ENCODE peak calls at places on chromosome 17, in six cellular contexts. One of them, this sample, is unnamed.

GRCh38 chr17:81867952-81868673 is 3.0 kb downstream of the ARHGDIA start:
- DNase-seq in fibroblast of lung: no peak
- DNase-seq in kidney epithelial cell: no peak
- DNase-seq in cardiac muscle cell: no peak
- DNase-seq in aorta: no peak
- DNase-seq in PC-3: no peak
- DNase-seq in this sample: no peak

GRCh38 chr17:47956818-47957590 is 679 bp downstream of the PRR15L start:
- DNase-seq in fibroblast of lung: no peak
- DNase-seq in kidney epithelial cell: no peak
- DNase-seq in cardiac muscle cell: no peak
- DNase-seq in aorta: no peak
- DNase-seq in PC-3: peak; percentile 25
- DNase-seq in this sample: no peak

GRCh38 chr17:78340183-78340955 is 19.5 kb downstream of the SOCS3 start:
- DNase-seq in fibroblast of lung: no peak
- DNase-seq in kidney epithelial cell: no peak
- DNase-seq in cardiac muscle cell: no peak
- DNase-seq in aorta: no peak
- DNase-seq in PC-3: no peak
- DNase-seq in this sample: no peak

GRCh38 chr17:79592641-79593040 is 18.2 kb downstream of the RBFOX3 start:
- DNase-seq in fibroblast of lung: no peak
- DNase-seq in kidney epithelial cell: no peak
- DNase-seq in cardiac muscle cell: no peak
- DNase-seq in aorta: no peak
- DNase-seq in PC-3: no peak
- DNase-seq in this sample: no peak

GRCh38 chr17:13827118-13827517 is 225.4 kb upstream of the HS3ST3A1 start:
- DNase-seq in fibroblast of lung: no peak
- DNase-seq in kidney epithelial cell: no peak
- DNase-seq in cardiac muscle cell: no peak
- DNase-seq in aorta: no peak
- DNase-seq in PC-3: no peak
- DNase-seq in this sample: no peak

GRCh38 chr17:58531661-58532554 is 17.5 kb upstream of the MTMR4 start:
- DNase-seq in fibroblast of lung: peak; percentile 48
- DNase-seq in kidney epithelial cell: no peak
- DNase-seq in cardiac muscle cell: peak; percentile 55
- DNase-seq in aorta: peak; percentile 72
- DNase-seq in PC-3: peak; percentile 56
- DNase-seq in this sample: peak; percentile 46

GRCh38 chr17:16975266-16975651 is 3.3 kb upstream of the TNFRSF13B start:
- DNase-seq in fibroblast of lung: no peak
- DNase-seq in kidney epithelial cell: no peak
- DNase-seq in cardiac muscle cell: no peak
- DNase-seq in aorta: no peak
- DNase-seq in PC-3: no peak
- DNase-seq in this sample: no peak

GRCh38 chr17:145671-146541 is 8.5 kb downstream of the SCGB1C2 start:
- DNase-seq in fibroblast of lung: no peak
- DNase-seq in kidney epithelial cell: no peak
- DNase-seq in cardiac muscle cell: no peak
- DNase-seq in aorta: peak; percentile 35
- DNase-seq in PC-3: no peak
- DNase-seq in this sample: no peak

GRCh38 chr17:82959242-82959930 is 119.6 kb upstream of the ZNF750 start:
- DNase-seq in fibroblast of lung: no peak
- DNase-seq in kidney epithelial cell: no peak
- DNase-seq in cardiac muscle cell: no peak
- DNase-seq in aorta: no peak
- DNase-seq in PC-3: no peak
- DNase-seq in this sample: no peak

GRCh38 chr17:41655611-41656111 is 31.3 kb upstream of the KRT17 start:
- DNase-seq in fibroblast of lung: no peak
- DNase-seq in kidney epithelial cell: no peak
- DNase-seq in cardiac muscle cell: no peak
- DNase-seq in aorta: no peak
- DNase-seq in PC-3: peak; percentile 50
- DNase-seq in this sample: no peak

DNA sequence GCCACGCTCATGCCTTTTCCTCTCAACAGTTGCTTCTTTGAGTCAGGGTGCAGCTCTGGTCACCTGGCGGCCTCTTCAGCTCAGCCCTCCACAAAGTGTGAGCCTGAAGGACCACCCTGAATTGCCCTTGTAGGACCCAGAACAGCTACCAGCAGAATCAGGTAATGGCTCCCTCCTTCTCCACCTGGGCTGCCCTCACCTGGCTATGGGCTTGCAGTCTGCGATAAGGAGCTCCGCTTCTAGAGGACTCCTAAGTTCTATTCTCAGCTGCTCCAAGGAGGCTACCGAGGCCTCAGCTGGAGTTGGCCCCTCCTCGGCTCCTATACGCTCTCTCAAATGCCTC is 13.4 kb downstream of the SMIM5 start:
- DNase-seq in fibroblast of lung: no peak
- DNase-seq in kidney epithelial cell: no peak
- DNase-seq in cardiac muscle cell: no peak
- DNase-seq in aorta: no peak
- DNase-seq in PC-3: no peak
- DNase-seq in this sample: no peak
- H3K4me3 ChIP-seq in fibroblast of lung: no peak overlapping the region
- H3K4me3 ChIP-seq in kidney epithelial cell: no peak overlapping the region
- H3K4me3 ChIP-seq in cardiac muscle cell: no peak overlapping the region
- H3K4me3 ChIP-seq in aorta: no peak overlapping the region
- H3K4me3 ChIP-seq in PC-3: no peak overlapping the region
- H3K4me3 ChIP-seq in this sample: no peak overlapping the region

GRCh38 chr17:55769625-55770000 is 18.8 kb downstream of the PCTP start:
- DNase-seq in fibroblast of lung: peak; percentile 38
- DNase-seq in kidney epithelial cell: no peak
- DNase-seq in cardiac muscle cell: peak; percentile 83
- DNase-seq in aorta: no peak
- DNase-seq in PC-3: peak; percentile 87
- DNase-seq in this sample: no peak
- H3K4me3 ChIP-seq in fibroblast of lung: no peak overlapping the region
- H3K4me3 ChIP-seq in kidney epithelial cell: no peak overlapping the region
- H3K4me3 ChIP-seq in cardiac muscle cell: no peak overlapping the region
- H3K4me3 ChIP-seq in aorta: no peak overlapping the region
- H3K4me3 ChIP-seq in PC-3: no peak overlapping the region
- H3K4me3 ChIP-seq in this sample: no peak overlapping the region

GRCh38 chr17:73941919-73942530 is 261.5 kb upstream of the RPL38 start:
- DNase-seq in fibroblast of lung: no peak
- DNase-seq in kidney epithelial cell: no peak
- DNase-seq in cardiac muscle cell: no peak
- DNase-seq in aorta: no peak
- DNase-seq in PC-3: no peak
- DNase-seq in this sample: no peak

GRCh38 chr17:73940511-73940910 is 263.0 kb upstream of the RPL38 start:
- DNase-seq in fibroblast of lung: no peak
- DNase-seq in kidney epithelial cell: no peak
- DNase-seq in cardiac muscle cell: no peak
- DNase-seq in aorta: no peak
- DNase-seq in PC-3: no peak
- DNase-seq in this sample: no peak

GRCh38 chr17:73939808-73940207 is 263.7 kb upstream of the RPL38 start:
- DNase-seq in fibroblast of lung: no peak
- DNase-seq in kidney epithelial cell: no peak
- DNase-seq in cardiac muscle cell: no peak
- DNase-seq in aorta: no peak
- DNase-seq in PC-3: no peak
- DNase-seq in this sample: no peak

GRCh38 chr17:73936908-73937627 is 266.4 kb upstream of the RPL38 start:
- DNase-seq in fibroblast of lung: no peak
- DNase-seq in kidney epithelial cell: no peak
- DNase-seq in cardiac muscle cell: no peak
- DNase-seq in aorta: no peak
- DNase-seq in PC-3: no peak
- DNase-seq in this sample: no peak

GRCh38 chr17:73938706-73939105 is 264.8 kb upstream of the RPL38 start:
- DNase-seq in fibroblast of lung: no peak
- DNase-seq in kidney epithelial cell: no peak
- DNase-seq in cardiac muscle cell: no peak
- DNase-seq in aorta: no peak
- DNase-seq in PC-3: no peak
- DNase-seq in this sample: no peak
- H3K4me3 ChIP-seq in fibroblast of lung: no peak overlapping the region
- H3K4me3 ChIP-seq in kidney epithelial cell: no peak overlapping the region
- H3K4me3 ChIP-seq in cardiac muscle cell: no peak overlapping the region
- H3K4me3 ChIP-seq in aorta: no peak overlapping the region
- H3K4me3 ChIP-seq in PC-3: no peak overlapping the region
- H3K4me3 ChIP-seq in this sample: no peak overlapping the region

GRCh38 chr17:40452074-40452787 is 9.0 kb downstream of the IGFBP4 start:
- DNase-seq in fibroblast of lung: peak; percentile 99
- DNase-seq in kidney epithelial cell: no peak
- DNase-seq in cardiac muscle cell: peak; percentile 93
- DNase-seq in aorta: peak; percentile 74
- DNase-seq in PC-3: no peak
- DNase-seq in this sample: no peak
- H3K4me3 ChIP-seq in fibroblast of lung: peak overlapping the region; percentile 5
- H3K4me3 ChIP-seq in kidney epithelial cell: no peak overlapping the region
- H3K4me3 ChIP-seq in cardiac muscle cell: no peak overlapping the region
- H3K4me3 ChIP-seq in aorta: no peak overlapping the region
- H3K4me3 ChIP-seq in PC-3: no peak overlapping the region
- H3K4me3 ChIP-seq in this sample: no peak overlapping the region

DNA sequence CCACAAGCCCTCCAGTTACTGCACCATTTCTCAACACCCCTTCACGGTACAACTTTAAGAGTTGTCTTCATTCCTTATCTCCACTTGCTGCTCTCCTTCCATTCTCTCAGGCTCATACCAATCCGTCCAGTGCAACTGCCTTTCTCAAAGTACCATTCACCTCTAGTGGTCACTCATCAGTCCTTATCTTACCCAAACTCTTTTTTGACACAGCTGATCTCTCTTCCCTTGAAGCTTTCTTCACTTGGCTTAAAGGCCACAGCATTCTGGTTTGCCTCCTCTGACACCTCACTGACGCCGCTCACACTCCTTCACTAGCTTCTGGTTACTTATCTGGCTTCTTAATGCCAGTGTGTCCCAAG is 24.9 kb downstream of the UBE2G1 start:
- DNase-seq in fibroblast of lung: no peak
- DNase-seq in kidney epithelial cell: no peak
- DNase-seq in cardiac muscle cell: no peak
- DNase-seq in aorta: no peak
- DNase-seq in PC-3: no peak
- DNase-seq in this sample: no peak
- H3K4me3 ChIP-seq in fibroblast of lung: no peak overlapping the region
- H3K4me3 ChIP-seq in kidney epithelial cell: no peak overlapping the region
- H3K4me3 ChIP-seq in cardiac muscle cell: no peak overlapping the region
- H3K4me3 ChIP-seq in aorta: no peak overlapping the region
- H3K4me3 ChIP-seq in PC-3: no peak overlapping the region
- H3K4me3 ChIP-seq in this sample: no peak overlapping the region

DNA sequence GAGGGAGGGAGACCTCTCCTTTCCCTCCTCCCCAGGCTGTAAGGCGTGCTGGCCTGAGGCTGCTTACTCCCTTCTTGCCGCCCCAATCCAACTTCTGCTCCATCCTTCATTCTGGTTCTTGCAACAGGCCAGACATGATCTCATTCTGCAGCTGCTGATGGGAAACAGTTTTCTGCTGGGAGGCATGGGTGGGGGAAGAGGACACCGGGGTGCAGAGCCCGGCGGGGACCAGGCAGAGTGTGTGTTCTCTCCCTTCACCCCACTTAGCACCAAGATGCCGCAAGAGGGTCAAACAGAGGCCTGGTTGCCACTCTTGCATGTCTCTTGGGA is 1.4 kb downstream of the SARM1 start:
- DNase-seq in fibroblast of lung: no peak
- DNase-seq in kidney epithelial cell: no peak
- DNase-seq in cardiac muscle cell: no peak
- DNase-seq in aorta: no peak
- DNase-seq in PC-3: no peak
- DNase-seq in this sample: no peak
- H3K4me3 ChIP-seq in fibroblast of lung: peak overlapping the region; percentile 68
- H3K4me3 ChIP-seq in kidney epithelial cell: no peak overlapping the region
- H3K4me3 ChIP-seq in cardiac muscle cell: no peak overlapping the region
- H3K4me3 ChIP-seq in aorta: no peak overlapping the region
- H3K4me3 ChIP-seq in PC-3: no peak overlapping the region
- H3K4me3 ChIP-seq in this sample: peak overlapping the region; percentile 69

DNA sequence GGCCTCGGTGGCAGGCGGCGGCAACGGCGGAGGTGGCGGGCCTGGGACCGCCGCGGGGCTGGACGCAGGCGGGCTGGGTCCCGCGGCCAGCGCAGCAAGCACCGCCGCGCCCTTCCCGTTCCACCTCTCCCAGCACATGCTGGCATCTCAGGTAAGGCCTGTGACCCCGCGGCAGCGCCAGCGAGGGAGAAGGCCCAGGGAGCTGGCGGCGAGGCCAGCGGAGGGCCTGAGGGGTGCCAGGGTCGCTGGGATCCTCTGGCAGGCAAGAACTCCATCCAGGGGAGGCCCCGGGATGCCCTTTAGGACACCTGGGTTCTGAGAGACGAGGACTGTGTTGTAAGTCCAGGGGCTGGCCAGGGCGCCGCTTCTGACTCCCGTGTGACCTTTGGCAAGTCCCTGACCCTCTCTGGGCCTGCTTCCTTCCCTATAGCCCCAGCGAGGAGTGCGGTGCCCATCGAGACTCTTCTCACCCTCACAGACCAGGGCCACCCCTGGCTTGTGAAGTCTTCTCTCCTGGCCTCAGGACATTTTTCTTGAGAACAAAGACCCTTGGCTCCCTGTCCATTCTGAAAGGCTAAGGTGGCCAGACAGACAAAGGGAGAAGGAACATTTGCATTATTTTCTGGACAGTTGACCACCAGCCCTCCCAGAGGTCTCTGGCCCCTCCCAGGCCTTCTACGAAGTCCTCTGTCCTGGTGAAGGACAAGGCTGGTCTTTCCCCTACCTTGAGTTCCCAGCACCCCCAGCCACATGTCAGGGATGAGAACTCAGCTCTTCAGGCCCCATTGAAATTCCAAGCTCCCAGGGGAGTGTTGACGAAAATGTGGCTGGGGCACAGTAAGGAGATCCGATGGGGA is 6.3 kb downstream of the TBX2 start:
- DNase-seq in fibroblast of lung: no peak
- DNase-seq in kidney epithelial cell: no peak
- DNase-seq in cardiac muscle cell: no peak
- DNase-seq in aorta: peak; percentile 47
- DNase-seq in PC-3: no peak
- DNase-seq in this sample: no peak
- H3K4me3 ChIP-seq in fibroblast of lung: peak overlapping the region; percentile 94
- H3K4me3 ChIP-seq in kidney epithelial cell: no peak overlapping the region
- H3K4me3 ChIP-seq in cardiac muscle cell: peak overlapping the region; percentile 63
- H3K4me3 ChIP-seq in aorta: no peak overlapping the region
- H3K4me3 ChIP-seq in PC-3: no peak overlapping the region
- H3K4me3 ChIP-seq in this sample: no peak overlapping the region

This sample was measured in SJCRH30.